ENCODE peak calls at places on chromosome 2, in six cellular contexts. E is ecto neural progenitor cell; R is sciatic nerve; U is central memory CD4-positive, alpha-beta T cell; S is SJCRH30; C is KG1. I is an unnamed sample.

GRCh38 chr2:53021285-53021684 is 746.3 kb upstream of the CHAC2 start:
- DNase-seq in U (no peak), R (no peak), E (no peak), C (no peak), S (no peak), I (no peak)

GRCh38 chr2:109143214-109144187 is 14.5 kb downstream of the SH3RF3 start:
- DNase-seq in U (peak), E (no peak), S (no peak), R (peak), C (no peak), I (no peak)

GRCh38 chr2:72892506-72893173 is 5.4 kb downstream of the SPR start:
- DNase-seq in C (no peak), R (peak), E (peak), U (peak), S (peak), I (peak)

GRCh38 chr2:3625186-3625585 is 30.3 kb downstream of the COLEC11 start:
- DNase-seq in R (peak), U (no peak), S (no peak), C (no peak), E (no peak), I (peak)

GRCh38 chr2:38407111-38407682 is 30.1 kb upstream of the ATL2 start:
- DNase-seq in U (no peak), R (no peak), S (no peak), E (no peak), C (no peak), I (peak)

GRCh38 chr2:88448248-88448647 is 4.2 kb downstream of the FOXI3 start:
- DNase-seq in C (no peak), U (no peak), R (no peak), S (no peak), E (no peak), I (no peak)

GRCh38 chr2:238254095-238254494 is 14.3 kb upstream of the HES6 start:
- DNase-seq in C (no peak), U (no peak), R (no peak), E (no peak), S (no peak), I (no peak)

GRCh38 chr2:107235491-107236254 is 349.7 kb upstream of the ST6GAL2 start:
- DNase-seq in E (no peak), C (no peak), S (no peak), R (no peak), U (no peak), I (no peak)

GRCh38 chr2:54318810-54319209 is 62.8 kb upstream of the TSPYL6 start:
- DNase-seq in R (no peak), C (no peak), E (no peak), S (peak), U (no peak), I (no peak)

GRCh38 chr2:39401319-39401718 is 35.8 kb downstream of the MAP4K3 start:
- DNase-seq in E (no peak), U (no peak), R (no peak), C (no peak), S (no peak), I (no peak)

GRCh38 chr2:102483086-102483485 is 10.1 kb downstream of the SLC9A4 start:
- DNase-seq in R (no peak), U (no peak), S (no peak), E (no peak), C (no peak), I (no peak)

GRCh38 chr2:165114345-165114943 is 89.4 kb downstream of the SCN3A start:
- DNase-seq in U (no peak), S (peak), E (no peak), R (no peak), C (no peak), I (no peak)

GRCh38 chr2:44776924-44777480 is 164.5 kb upstream of the SIX3 start:
- DNase-seq in C (no peak), S (peak), R (no peak), E (no peak), U (no peak), I (no peak)

GRCh38 chr2:236526459-236527197 is 43.0 kb upstream of the ACKR3 start:
- DNase-seq in R (no peak), S (no peak), E (no peak), C (no peak), U (no peak), I (no peak)

GRCh38 chr2:56680971-56681631 is 497.3 kb downstream of the CCDC85A start:
- DNase-seq in S (no peak), R (no peak), U (no peak), E (no peak), C (no peak), I (no peak)

GRCh38 chr2:142041105-142041504 is 89.7 kb downstream of the LRP1B start:
- DNase-seq in S (no peak), E (no peak), U (no peak), R (no peak), C (no peak), I (no peak)

I was measured in spleen.